ENCODE peak calls at places on chromosomes 6 and 20, in eight cellular contexts. One of them, this sample, is unnamed.

GRCh38 chr6:156406099-156406498 is 371.1 kb upstream of the ARID1B start:
- DNase-seq in HCT116: no peak
- DNase-seq in MM.1S: no peak
- DNase-seq in small intestine: no peak
- DNase-seq in spleen: no peak
- DNase-seq in CD8-positive, alpha-beta memory T cell: no peak
- DNase-seq in breast epithelium: no peak
- DNase-seq in fibroblast of lung: no peak
- DNase-seq in this sample: no peak

GRCh38 chr6:99178168-99178567 is 171.3 kb downstream of the FAXC start:
- DNase-seq in HCT116: peak; percentile 31
- DNase-seq in MM.1S: no peak
- DNase-seq in small intestine: no peak
- DNase-seq in spleen: no peak
- DNase-seq in CD8-positive, alpha-beta memory T cell: no peak
- DNase-seq in breast epithelium: no peak
- DNase-seq in fibroblast of lung: no peak
- DNase-seq in this sample: no peak

GRCh38 chr20:18103497-18103896 is 34.2 kb upstream of the KAT14 start:
- DNase-seq in HCT116: no peak
- DNase-seq in MM.1S: no peak
- DNase-seq in small intestine: peak; percentile 23
- DNase-seq in spleen: no peak
- DNase-seq in CD8-positive, alpha-beta memory T cell: no peak
- DNase-seq in breast epithelium: no peak
- DNase-seq in fibroblast of lung: no peak
- DNase-seq in this sample: no peak

GRCh38 chr20:15986690-15987089 is 586.6 kb downstream of the KIF16B start:
- DNase-seq in HCT116: no peak
- DNase-seq in MM.1S: peak; percentile 81
- DNase-seq in small intestine: no peak
- DNase-seq in spleen: no peak
- DNase-seq in CD8-positive, alpha-beta memory T cell: no peak
- DNase-seq in breast epithelium: no peak
- DNase-seq in fibroblast of lung: no peak
- DNase-seq in this sample: no peak

GRCh38 chr6:146582857-146583256 is 15.9 kb upstream of the ADGB start:
- DNase-seq in HCT116: no peak
- DNase-seq in MM.1S: no peak
- DNase-seq in small intestine: no peak
- DNase-seq in spleen: no peak
- DNase-seq in CD8-positive, alpha-beta memory T cell: no peak
- DNase-seq in breast epithelium: no peak
- DNase-seq in fibroblast of lung: peak; percentile 50
- DNase-seq in this sample: peak; percentile 41

GRCh38 chr6:40398810-40399477 is 188.2 kb downstream of the LRFN2 start:
- DNase-seq in HCT116: peak; percentile 2
- DNase-seq in MM.1S: no peak
- DNase-seq in small intestine: no peak
- DNase-seq in spleen: no peak
- DNase-seq in CD8-positive, alpha-beta memory T cell: no peak
- DNase-seq in breast epithelium: no peak
- DNase-seq in fibroblast of lung: no peak
- DNase-seq in this sample: no peak

GRCh38 chr6:122833229-122833556 is 44.1 kb downstream of the SMPDL3A start:
- DNase-seq in HCT116: no peak
- DNase-seq in MM.1S: no peak
- DNase-seq in small intestine: no peak
- DNase-seq in spleen: no peak
- DNase-seq in CD8-positive, alpha-beta memory T cell: no peak
- DNase-seq in breast epithelium: no peak
- DNase-seq in fibroblast of lung: no peak
- DNase-seq in this sample: no peak

GRCh38 chr6:134431306-134431919 is 113.5 kb upstream of the SGK1 start:
- DNase-seq in HCT116: no peak
- DNase-seq in MM.1S: no peak
- DNase-seq in small intestine: no peak
- DNase-seq in spleen: no peak
- DNase-seq in CD8-positive, alpha-beta memory T cell: no peak
- DNase-seq in breast epithelium: no peak
- DNase-seq in fibroblast of lung: no peak
- DNase-seq in this sample: no peak

GRCh38 chr6:124655856-124656255 is 306.4 kb upstream of the RNF217 start:
- DNase-seq in HCT116: no peak
- DNase-seq in MM.1S: no peak
- DNase-seq in small intestine: no peak
- DNase-seq in spleen: no peak
- DNase-seq in CD8-positive, alpha-beta memory T cell: no peak
- DNase-seq in breast epithelium: no peak
- DNase-seq in fibroblast of lung: no peak
- DNase-seq in this sample: no peak

GRCh38 chr20:53626584-53626983 is 32.9 kb upstream of the ZNF217 start:
- DNase-seq in HCT116: no peak
- DNase-seq in MM.1S: no peak
- DNase-seq in small intestine: no peak
- DNase-seq in spleen: no peak
- DNase-seq in CD8-positive, alpha-beta memory T cell: no peak
- DNase-seq in breast epithelium: no peak
- DNase-seq in fibroblast of lung: no peak
- DNase-seq in this sample: no peak

GRCh38 chr6:13026557-13026956 is 301.8 kb downstream of the TBC1D7 start:
- DNase-seq in HCT116: no peak
- DNase-seq in MM.1S: no peak
- DNase-seq in small intestine: no peak
- DNase-seq in spleen: no peak
- DNase-seq in CD8-positive, alpha-beta memory T cell: no peak
- DNase-seq in breast epithelium: no peak
- DNase-seq in fibroblast of lung: no peak
- DNase-seq in this sample: peak; percentile 56

GRCh38 chr6:2502096-2502997 is 248.4 kb downstream of the MYLK4 start:
- DNase-seq in HCT116: no peak
- DNase-seq in MM.1S: no peak
- DNase-seq in small intestine: no peak
- DNase-seq in spleen: no peak
- DNase-seq in CD8-positive, alpha-beta memory T cell: no peak
- DNase-seq in breast epithelium: no peak
- DNase-seq in fibroblast of lung: peak; percentile 16
- DNase-seq in this sample: no peak

GRCh38 chr6:32940656-32941411 is at the start of gene HLA-DMB:
- DNase-seq in HCT116: peak; percentile 75
- DNase-seq in MM.1S: peak; percentile 78
- DNase-seq in small intestine: peak; percentile 93
- DNase-seq in spleen: no peak
- DNase-seq in CD8-positive, alpha-beta memory T cell: peak; percentile 68
- DNase-seq in breast epithelium: peak; percentile 64
- DNase-seq in fibroblast of lung: peak; percentile 64
- DNase-seq in this sample: peak; percentile 37

GRCh38 chr6:47144306-47144705 is 102.2 kb upstream of the ADGRF1 start:
- DNase-seq in HCT116: no peak
- DNase-seq in MM.1S: no peak
- DNase-seq in small intestine: no peak
- DNase-seq in spleen: no peak
- DNase-seq in CD8-positive, alpha-beta memory T cell: no peak
- DNase-seq in breast epithelium: no peak
- DNase-seq in fibroblast of lung: peak; percentile 90
- DNase-seq in this sample: no peak

GRCh38 chr6:101013612-101014195 is 132.6 kb upstream of the ASCC3 start:
- DNase-seq in HCT116: no peak
- DNase-seq in MM.1S: no peak
- DNase-seq in small intestine: no peak
- DNase-seq in spleen: no peak
- DNase-seq in CD8-positive, alpha-beta memory T cell: no peak
- DNase-seq in breast epithelium: no peak
- DNase-seq in fibroblast of lung: no peak
- DNase-seq in this sample: no peak

GRCh38 chr6:1871936-1872335 is 262.2 kb downstream of the FOXC1 start:
- DNase-seq in HCT116: no peak
- DNase-seq in MM.1S: no peak
- DNase-seq in small intestine: no peak
- DNase-seq in spleen: no peak
- DNase-seq in CD8-positive, alpha-beta memory T cell: no peak
- DNase-seq in breast epithelium: no peak
- DNase-seq in fibroblast of lung: no peak
- DNase-seq in this sample: no peak

GRCh38 chr6:158286413-158286812 is 25.9 kb upstream of the TULP4 start:
- DNase-seq in HCT116: no peak
- DNase-seq in MM.1S: no peak
- DNase-seq in small intestine: no peak
- DNase-seq in spleen: no peak
- DNase-seq in CD8-positive, alpha-beta memory T cell: no peak
- DNase-seq in breast epithelium: no peak
- DNase-seq in fibroblast of lung: peak; percentile 74
- DNase-seq in this sample: no peak

GRCh38 chr6:42436825-42437224 is 14.9 kb downstream of the TRERF1 start:
- DNase-seq in HCT116: no peak
- DNase-seq in MM.1S: no peak
- DNase-seq in small intestine: no peak
- DNase-seq in spleen: no peak
- DNase-seq in CD8-positive, alpha-beta memory T cell: no peak
- DNase-seq in breast epithelium: no peak
- DNase-seq in fibroblast of lung: no peak
- DNase-seq in this sample: no peak

GRCh38 chr6:42441661-42442081 is 10.1 kb downstream of the TRERF1 start:
- DNase-seq in HCT116: no peak
- DNase-seq in MM.1S: no peak
- DNase-seq in small intestine: no peak
- DNase-seq in spleen: no peak
- DNase-seq in CD8-positive, alpha-beta memory T cell: no peak
- DNase-seq in breast epithelium: no peak
- DNase-seq in fibroblast of lung: peak; percentile 26
- DNase-seq in this sample: no peak

GRCh38 chr6:42443312-42444075 is 8.2 kb downstream of the TRERF1 start:
- DNase-seq in HCT116: no peak
- DNase-seq in MM.1S: no peak
- DNase-seq in small intestine: no peak
- DNase-seq in spleen: no peak
- DNase-seq in CD8-positive, alpha-beta memory T cell: no peak
- DNase-seq in breast epithelium: no peak
- DNase-seq in fibroblast of lung: peak; percentile 15
- DNase-seq in this sample: no peak

GRCh38 chr6:42440027-42440426 is 11.7 kb downstream of the TRERF1 start:
- DNase-seq in HCT116: no peak
- DNase-seq in MM.1S: no peak
- DNase-seq in small intestine: no peak
- DNase-seq in spleen: no peak
- DNase-seq in CD8-positive, alpha-beta memory T cell: no peak
- DNase-seq in breast epithelium: no peak
- DNase-seq in fibroblast of lung: peak; percentile 19
- DNase-seq in this sample: no peak

GRCh38 chr6:42441059-42441471 is 10.7 kb downstream of the TRERF1 start:
- DNase-seq in HCT116: no peak
- DNase-seq in MM.1S: no peak
- DNase-seq in small intestine: no peak
- DNase-seq in spleen: no peak
- DNase-seq in CD8-positive, alpha-beta memory T cell: no peak
- DNase-seq in breast epithelium: no peak
- DNase-seq in fibroblast of lung: peak; percentile 94
- DNase-seq in this sample: no peak
- H3K4me1 ChIP-seq in HCT116: no peaks in the 10 kb centered on the region
- H3K4me1 ChIP-seq in MM.1S: no peaks in the 10 kb centered on the region
- H3K4me1 ChIP-seq in small intestine: peaks cover 9% of the 10 kb centered on the region
- H3K4me1 ChIP-seq in spleen: peaks cover 14% of the 10 kb centered on the region
- H3K4me1 ChIP-seq in CD8-positive, alpha-beta memory T cell: peaks cover 48% of the 10 kb centered on the region
- H3K4me1 ChIP-seq in breast epithelium: no peaks in the 10 kb centered on the region
- H3K4me1 ChIP-seq in fibroblast of lung: peaks cover 24% of the 10 kb centered on the region
- H3K4me1 ChIP-seq in this sample: peaks cover 9% of the 10 kb centered on the region

DNA sequence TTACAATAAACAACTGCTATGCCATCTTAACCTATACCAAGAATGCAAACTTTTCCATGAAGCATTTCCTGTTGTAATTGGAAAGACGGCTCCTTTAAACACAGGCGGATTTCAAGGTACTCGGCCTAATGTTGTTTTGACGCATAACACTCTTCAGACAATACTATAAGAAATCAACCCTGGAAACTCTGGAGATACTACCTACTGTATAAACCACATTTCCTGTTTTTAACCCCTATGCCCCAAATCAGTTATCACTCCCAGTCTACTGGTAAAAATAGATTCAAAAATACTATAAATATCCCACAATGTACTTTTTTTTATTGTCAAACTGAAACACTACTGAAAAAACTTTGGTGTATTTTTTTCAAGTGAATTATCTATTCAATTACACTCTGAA is 118.1 kb downstream of the IRF4 start:
- DNase-seq in HCT116: no peak
- DNase-seq in MM.1S: no peak
- DNase-seq in small intestine: no peak
- DNase-seq in spleen: no peak
- DNase-seq in CD8-positive, alpha-beta memory T cell: no peak
- DNase-seq in breast epithelium: no peak
- DNase-seq in fibroblast of lung: no peak
- DNase-seq in this sample: no peak
- H3K4me1 ChIP-seq in HCT116: no peaks in the 10 kb centered on the region
- H3K4me1 ChIP-seq in MM.1S: peaks cover 11% of the 10 kb centered on the region
- H3K4me1 ChIP-seq in small intestine: no peaks in the 10 kb centered on the region
- H3K4me1 ChIP-seq in spleen: peaks cover 10% of the 10 kb centered on the region
- H3K4me1 ChIP-seq in CD8-positive, alpha-beta memory T cell: peaks cover 43% of the 10 kb centered on the region
- H3K4me1 ChIP-seq in breast epithelium: no peaks in the 10 kb centered on the region
- H3K4me1 ChIP-seq in fibroblast of lung: no peaks in the 10 kb centered on the region
- H3K4me1 ChIP-seq in this sample: no peaks in the 10 kb centered on the region

DNA sequence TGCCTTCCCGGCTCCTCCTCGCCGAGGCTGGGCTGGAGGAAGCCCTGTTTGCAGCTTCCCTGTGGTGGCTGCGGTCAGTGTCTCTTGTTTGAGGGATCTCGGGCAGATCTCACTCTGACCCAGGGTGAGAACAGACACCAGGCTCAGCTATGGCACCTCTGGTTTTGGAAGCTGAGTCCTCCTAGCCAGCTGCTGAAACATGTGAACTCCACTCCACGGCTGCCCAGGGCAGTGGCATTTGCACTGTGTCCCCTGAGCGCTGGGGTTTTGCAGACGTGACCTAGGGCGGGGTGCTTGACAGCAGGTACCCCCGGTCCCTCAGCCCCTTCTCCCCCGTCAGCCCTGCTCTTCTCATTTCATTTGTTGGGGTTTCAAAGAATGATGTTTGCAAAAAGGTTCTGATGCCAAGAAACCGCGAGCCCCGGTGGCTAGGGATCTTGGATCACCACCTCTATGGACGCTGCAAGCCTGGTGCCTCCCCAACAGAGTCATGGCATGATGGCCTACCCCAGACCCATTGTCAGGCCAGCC is 55.0 kb upstream of the DACT2 start:
- DNase-seq in HCT116: no peak
- DNase-seq in MM.1S: no peak
- DNase-seq in small intestine: no peak
- DNase-seq in spleen: peak; percentile 70
- DNase-seq in CD8-positive, alpha-beta memory T cell: no peak
- DNase-seq in breast epithelium: no peak
- DNase-seq in fibroblast of lung: no peak
- DNase-seq in this sample: no peak
- H3K4me1 ChIP-seq in HCT116: no peaks in the 10 kb centered on the region
- H3K4me1 ChIP-seq in MM.1S: no peaks in the 10 kb centered on the region
- H3K4me1 ChIP-seq in small intestine: no peaks in the 10 kb centered on the region
- H3K4me1 ChIP-seq in spleen: peaks cover 5% of the 10 kb centered on the region
- H3K4me1 ChIP-seq in CD8-positive, alpha-beta memory T cell: no peaks in the 10 kb centered on the region
- H3K4me1 ChIP-seq in breast epithelium: no peaks in the 10 kb centered on the region
- H3K4me1 ChIP-seq in fibroblast of lung: no peaks in the 10 kb centered on the region
- H3K4me1 ChIP-seq in this sample: no peaks in the 10 kb centered on the region

DNA sequence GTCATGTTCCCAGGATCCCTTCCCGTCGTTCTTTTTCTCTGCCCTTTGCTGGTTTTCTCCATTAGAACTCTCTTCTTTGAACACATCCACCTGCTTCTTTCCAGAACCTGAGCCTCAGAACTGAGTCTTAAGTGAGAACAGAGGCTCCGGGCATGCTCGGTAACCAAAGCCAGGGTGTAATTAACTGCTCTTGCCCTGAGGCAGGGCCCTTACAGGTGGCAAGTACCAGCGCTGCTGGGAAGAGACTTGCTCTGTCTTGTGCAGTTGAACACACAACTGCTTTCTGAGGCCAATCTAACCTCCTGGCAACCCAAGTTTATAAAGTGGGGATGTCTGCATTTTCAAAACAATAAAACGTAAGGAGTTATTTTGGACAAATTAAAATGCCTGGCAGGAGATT is 12.3 kb upstream of the DEK start:
- DNase-seq in HCT116: no peak
- DNase-seq in MM.1S: no peak
- DNase-seq in small intestine: no peak
- DNase-seq in spleen: no peak
- DNase-seq in CD8-positive, alpha-beta memory T cell: no peak
- DNase-seq in breast epithelium: no peak
- DNase-seq in fibroblast of lung: no peak
- DNase-seq in this sample: no peak
- H3K4me1 ChIP-seq in HCT116: no peaks in the 10 kb centered on the region
- H3K4me1 ChIP-seq in MM.1S: no peaks in the 10 kb centered on the region
- H3K4me1 ChIP-seq in small intestine: no peaks in the 10 kb centered on the region
- H3K4me1 ChIP-seq in spleen: peaks cover 8% of the 10 kb centered on the region
- H3K4me1 ChIP-seq in CD8-positive, alpha-beta memory T cell: no peaks in the 10 kb centered on the region
- H3K4me1 ChIP-seq in breast epithelium: peaks cover 7% of the 10 kb centered on the region
- H3K4me1 ChIP-seq in fibroblast of lung: no peaks in the 10 kb centered on the region
- H3K4me1 ChIP-seq in this sample: no peaks in the 10 kb centered on the region